ENCODE peak calls at places on chromosomes 2 and 18, in ten cellular contexts. One of them, this sample, is unnamed.

GRCh38 chr2:100891911-100892642 is 72.1 kb downstream of the NPAS2 start:
- DNase-seq in NCI-H1417: no peak
- DNase-seq in stimulated activated CD8-positive, alpha-beta memory T cell treated with anti-CD3 and anti-CD28 coated beads, Interleukin-7, amount 100 ng/mL, for 1 hour: no peak
- DNase-seq in iPS DF 6.9: no peak
- DNase-seq in NCI-H1105 treated with DMSO at 0.1 percent for 48 hours: no peak
- DNase-seq in NB4: peak; percentile 63
- DNase-seq in stimulated activated CD4-positive, alpha-beta T cell treated with anti-CD3 and anti-CD28 coated beads, Interleukin-2, amount 100 ng/mL, for 48 hours: no peak
- DNase-seq in RPMI7951: peak; percentile 88
- DNase-seq in NCI-H524: no peak
- DNase-seq in kidney: no peak
- DNase-seq in this sample: peak; percentile 80

GRCh38 chr2:108921096-108922030 is 67.7 kb downstream of the EDAR start:
- DNase-seq in kidney: peak; percentile 18
- DNase-seq in stimulated activated CD4-positive, alpha-beta T cell treated with anti-CD3 and anti-CD28 coated beads, Interleukin-2, amount 100 ng/mL, for 48 hours: no peak
- DNase-seq in stimulated activated CD8-positive, alpha-beta memory T cell treated with anti-CD3 and anti-CD28 coated beads, Interleukin-7, amount 100 ng/mL, for 1 hour: no peak
- DNase-seq in NCI-H524: no peak
- DNase-seq in RPMI7951: no peak
- DNase-seq in NCI-H1417: no peak
- DNase-seq in NB4: no peak
- DNase-seq in NCI-H1105 treated with DMSO at 0.1 percent for 48 hours: no peak
- DNase-seq in iPS DF 6.9: no peak
- DNase-seq in this sample: no peak

GRCh38 chr18:8293184-8293583 is 316.1 kb upstream of the RAB12 start:
- DNase-seq in iPS DF 6.9: no peak
- DNase-seq in kidney: no peak
- DNase-seq in NCI-H1417: no peak
- DNase-seq in NCI-H1105 treated with DMSO at 0.1 percent for 48 hours: no peak
- DNase-seq in RPMI7951: no peak
- DNase-seq in stimulated activated CD8-positive, alpha-beta memory T cell treated with anti-CD3 and anti-CD28 coated beads, Interleukin-7, amount 100 ng/mL, for 1 hour: no peak
- DNase-seq in stimulated activated CD4-positive, alpha-beta T cell treated with anti-CD3 and anti-CD28 coated beads, Interleukin-2, amount 100 ng/mL, for 48 hours: no peak
- DNase-seq in NB4: no peak
- DNase-seq in NCI-H524: no peak
- DNase-seq in this sample: no peak

GRCh38 chr2:122660786-122661634 is 905.6 kb downstream of the TSN start:
- DNase-seq in NCI-H1105 treated with DMSO at 0.1 percent for 48 hours: no peak
- DNase-seq in stimulated activated CD4-positive, alpha-beta T cell treated with anti-CD3 and anti-CD28 coated beads, Interleukin-2, amount 100 ng/mL, for 48 hours: no peak
- DNase-seq in NCI-H524: peak; percentile 29
- DNase-seq in NB4: no peak
- DNase-seq in NCI-H1417: no peak
- DNase-seq in RPMI7951: no peak
- DNase-seq in kidney: no peak
- DNase-seq in iPS DF 6.9: peak; percentile 48
- DNase-seq in stimulated activated CD8-positive, alpha-beta memory T cell treated with anti-CD3 and anti-CD28 coated beads, Interleukin-7, amount 100 ng/mL, for 1 hour: no peak
- DNase-seq in this sample: no peak

GRCh38 chr18:5393779-5394178 is 98.3 kb upstream of the ZBTB14 start:
- DNase-seq in NCI-H524: no peak
- DNase-seq in NCI-H1417: no peak
- DNase-seq in RPMI7951: no peak
- DNase-seq in kidney: no peak
- DNase-seq in NCI-H1105 treated with DMSO at 0.1 percent for 48 hours: no peak
- DNase-seq in iPS DF 6.9: no peak
- DNase-seq in NB4: no peak
- DNase-seq in stimulated activated CD8-positive, alpha-beta memory T cell treated with anti-CD3 and anti-CD28 coated beads, Interleukin-7, amount 100 ng/mL, for 1 hour: no peak
- DNase-seq in stimulated activated CD4-positive, alpha-beta T cell treated with anti-CD3 and anti-CD28 coated beads, Interleukin-2, amount 100 ng/mL, for 48 hours: no peak
- DNase-seq in this sample: no peak

GRCh38 chr2:43950383-43951008 is 45.3 kb downstream of the LRPPRC start:
- DNase-seq in NB4: peak; percentile 57
- DNase-seq in NCI-H524: peak; percentile 57
- DNase-seq in NCI-H1417: peak; percentile 32
- DNase-seq in RPMI7951: peak; percentile 39
- DNase-seq in iPS DF 6.9: no peak
- DNase-seq in kidney: no peak
- DNase-seq in NCI-H1105 treated with DMSO at 0.1 percent for 48 hours: peak; percentile 34
- DNase-seq in stimulated activated CD4-positive, alpha-beta T cell treated with anti-CD3 and anti-CD28 coated beads, Interleukin-2, amount 100 ng/mL, for 48 hours: no peak
- DNase-seq in stimulated activated CD8-positive, alpha-beta memory T cell treated with anti-CD3 and anti-CD28 coated beads, Interleukin-7, amount 100 ng/mL, for 1 hour: no peak
- DNase-seq in this sample: peak; percentile 37

GRCh38 chr18:80258640-80259039 is 11.3 kb upstream of the PARD6G start:
- DNase-seq in RPMI7951: no peak
- DNase-seq in NCI-H1417: no peak
- DNase-seq in stimulated activated CD4-positive, alpha-beta T cell treated with anti-CD3 and anti-CD28 coated beads, Interleukin-2, amount 100 ng/mL, for 48 hours: no peak
- DNase-seq in NCI-H1105 treated with DMSO at 0.1 percent for 48 hours: no peak
- DNase-seq in NB4: no peak
- DNase-seq in NCI-H524: no peak
- DNase-seq in iPS DF 6.9: no peak
- DNase-seq in kidney: no peak
- DNase-seq in stimulated activated CD8-positive, alpha-beta memory T cell treated with anti-CD3 and anti-CD28 coated beads, Interleukin-7, amount 100 ng/mL, for 1 hour: no peak
- DNase-seq in this sample: no peak

GRCh38 chr2:85455552-85456090 is 37.1 kb downstream of the SH2D6 start:
- DNase-seq in stimulated activated CD8-positive, alpha-beta memory T cell treated with anti-CD3 and anti-CD28 coated beads, Interleukin-7, amount 100 ng/mL, for 1 hour: no peak
- DNase-seq in NCI-H524: peak; percentile 37
- DNase-seq in RPMI7951: no peak
- DNase-seq in NCI-H1105 treated with DMSO at 0.1 percent for 48 hours: no peak
- DNase-seq in kidney: no peak
- DNase-seq in NCI-H1417: no peak
- DNase-seq in iPS DF 6.9: no peak
- DNase-seq in NB4: no peak
- DNase-seq in stimulated activated CD4-positive, alpha-beta T cell treated with anti-CD3 and anti-CD28 coated beads, Interleukin-2, amount 100 ng/mL, for 48 hours: no peak
- DNase-seq in this sample: peak; percentile 18

GRCh38 chr2:119605096-119605495 is 60.8 kb downstream of the CFAP221 start:
- DNase-seq in iPS DF 6.9: no peak
- DNase-seq in NCI-H1417: no peak
- DNase-seq in kidney: no peak
- DNase-seq in NCI-H1105 treated with DMSO at 0.1 percent for 48 hours: no peak
- DNase-seq in stimulated activated CD8-positive, alpha-beta memory T cell treated with anti-CD3 and anti-CD28 coated beads, Interleukin-7, amount 100 ng/mL, for 1 hour: no peak
- DNase-seq in NB4: no peak
- DNase-seq in RPMI7951: no peak
- DNase-seq in NCI-H524: no peak
- DNase-seq in stimulated activated CD4-positive, alpha-beta T cell treated with anti-CD3 and anti-CD28 coated beads, Interleukin-2, amount 100 ng/mL, for 48 hours: no peak
- DNase-seq in this sample: no peak

GRCh38 chr2:150522269-150522668 is 34.8 kb upstream of the RND3 start:
- DNase-seq in NCI-H1105 treated with DMSO at 0.1 percent for 48 hours: no peak
- DNase-seq in RPMI7951: no peak
- DNase-seq in stimulated activated CD4-positive, alpha-beta T cell treated with anti-CD3 and anti-CD28 coated beads, Interleukin-2, amount 100 ng/mL, for 48 hours: no peak
- DNase-seq in NCI-H524: peak; percentile 3
- DNase-seq in NB4: no peak
- DNase-seq in NCI-H1417: no peak
- DNase-seq in stimulated activated CD8-positive, alpha-beta memory T cell treated with anti-CD3 and anti-CD28 coated beads, Interleukin-7, amount 100 ng/mL, for 1 hour: no peak
- DNase-seq in kidney: no peak
- DNase-seq in iPS DF 6.9: no peak
- DNase-seq in this sample: no peak

GRCh38 chr2:11998218-11998617 is 251.8 kb downstream of the LPIN1 start:
- DNase-seq in NCI-H1105 treated with DMSO at 0.1 percent for 48 hours: no peak
- DNase-seq in stimulated activated CD4-positive, alpha-beta T cell treated with anti-CD3 and anti-CD28 coated beads, Interleukin-2, amount 100 ng/mL, for 48 hours: no peak
- DNase-seq in NB4: no peak
- DNase-seq in kidney: no peak
- DNase-seq in RPMI7951: peak; percentile 83
- DNase-seq in stimulated activated CD8-positive, alpha-beta memory T cell treated with anti-CD3 and anti-CD28 coated beads, Interleukin-7, amount 100 ng/mL, for 1 hour: no peak
- DNase-seq in NCI-H1417: no peak
- DNase-seq in iPS DF 6.9: no peak
- DNase-seq in NCI-H524: no peak
- DNase-seq in this sample: peak; percentile 22

GRCh38 chr2:216307496-216307895 is 64.8 kb downstream of the MARCHF4 start:
- DNase-seq in RPMI7951: no peak
- DNase-seq in NCI-H1417: no peak
- DNase-seq in kidney: no peak
- DNase-seq in NCI-H524: no peak
- DNase-seq in stimulated activated CD8-positive, alpha-beta memory T cell treated with anti-CD3 and anti-CD28 coated beads, Interleukin-7, amount 100 ng/mL, for 1 hour: no peak
- DNase-seq in iPS DF 6.9: no peak
- DNase-seq in stimulated activated CD4-positive, alpha-beta T cell treated with anti-CD3 and anti-CD28 coated beads, Interleukin-2, amount 100 ng/mL, for 48 hours: no peak
- DNase-seq in NCI-H1105 treated with DMSO at 0.1 percent for 48 hours: no peak
- DNase-seq in NB4: no peak
- DNase-seq in this sample: no peak